ENCODE peak calls at places on chromosome 10, in seven cellular contexts. One of them, this sample, is unnamed.

GRCh38 chr10:50740351-50740688 is 584 bp downstream of the ASAH2B start:
- DNase-seq in heart left ventricle: no peak
- DNase-seq in HCT116: no peak
- DNase-seq in gastrocnemius medialis: no peak
- DNase-seq in colonic mucosa: no peak
- DNase-seq in right lobe of liver: no peak
- DNase-seq in body of pancreas: peak; percentile 29
- DNase-seq in this sample: peak; percentile 42

GRCh38 chr10:80196270-80196949 is 8.9 kb downstream of the ANXA11 start:
- DNase-seq in heart left ventricle: peak; percentile 63
- DNase-seq in gastrocnemius medialis: peak; percentile 97
- DNase-seq in right lobe of liver: peak; percentile 93
- DNase-seq in body of pancreas: peak; percentile 97
- DNase-seq in colonic mucosa: peak; percentile 89
- DNase-seq in HCT116: peak; percentile 90
- DNase-seq in this sample: peak; percentile 88

GRCh38 chr10:86653987-86654386 is 360 bp upstream of the OPN4 start:
- DNase-seq in right lobe of liver: no peak
- DNase-seq in colonic mucosa: no peak
- DNase-seq in body of pancreas: no peak
- DNase-seq in gastrocnemius medialis: no peak
- DNase-seq in heart left ventricle: no peak
- DNase-seq in HCT116: no peak
- DNase-seq in this sample: no peak

GRCh38 chr10:112307631-112308502 is 24.7 kb downstream of the TECTB start:
- DNase-seq in right lobe of liver: peak; percentile 76
- DNase-seq in body of pancreas: peak; percentile 35
- DNase-seq in HCT116: peak; percentile 59
- DNase-seq in heart left ventricle: no peak
- DNase-seq in gastrocnemius medialis: peak; percentile 21
- DNase-seq in colonic mucosa: peak; percentile 37
- DNase-seq in this sample: no peak

GRCh38 chr10:80149123-80149522 is 16.6 kb downstream of the PLAC9 start:
- DNase-seq in heart left ventricle: no peak
- DNase-seq in right lobe of liver: no peak
- DNase-seq in HCT116: no peak
- DNase-seq in colonic mucosa: no peak
- DNase-seq in body of pancreas: no peak
- DNase-seq in gastrocnemius medialis: no peak
- DNase-seq in this sample: no peak

GRCh38 chr10:32299354-32299980 is 47.5 kb downstream of the EPC1 start:
- DNase-seq in gastrocnemius medialis: no peak
- DNase-seq in colonic mucosa: no peak
- DNase-seq in body of pancreas: no peak
- DNase-seq in HCT116: no peak
- DNase-seq in right lobe of liver: no peak
- DNase-seq in heart left ventricle: no peak
- DNase-seq in this sample: no peak

GRCh38 chr10:114631678-114632417 is 26.2 kb downstream of the ABLIM1 start:
- DNase-seq in body of pancreas: peak; percentile 54
- DNase-seq in right lobe of liver: peak; percentile 91
- DNase-seq in colonic mucosa: peak; percentile 67
- DNase-seq in HCT116: no peak
- DNase-seq in heart left ventricle: peak; percentile 71
- DNase-seq in gastrocnemius medialis: peak; percentile 44
- DNase-seq in this sample: no peak

GRCh38 chr10:70694410-70695179 is 22.3 kb downstream of the ADAMTS14 start:
- DNase-seq in heart left ventricle: no peak
- DNase-seq in colonic mucosa: no peak
- DNase-seq in HCT116: no peak
- DNase-seq in right lobe of liver: no peak
- DNase-seq in gastrocnemius medialis: no peak
- DNase-seq in body of pancreas: peak; percentile 37
- DNase-seq in this sample: no peak

GRCh38 chr10:70903262-70903921 is 15.0 kb upstream of the PCBD1 start:
- DNase-seq in heart left ventricle: no peak
- DNase-seq in HCT116: no peak
- DNase-seq in gastrocnemius medialis: peak; percentile 49
- DNase-seq in right lobe of liver: peak; percentile 66
- DNase-seq in body of pancreas: peak; percentile 66
- DNase-seq in colonic mucosa: peak; percentile 59
- DNase-seq in this sample: no peak

GRCh38 chr10:83182076-83182475 is 957.2 kb upstream of the GHITM start:
- DNase-seq in gastrocnemius medialis: no peak
- DNase-seq in right lobe of liver: no peak
- DNase-seq in colonic mucosa: no peak
- DNase-seq in HCT116: no peak
- DNase-seq in body of pancreas: no peak
- DNase-seq in heart left ventricle: no peak
- DNase-seq in this sample: no peak

GRCh38 chr10:21314906-21315305 is 210.6 kb downstream of the SKIDA1 start:
- DNase-seq in gastrocnemius medialis: no peak
- DNase-seq in HCT116: no peak
- DNase-seq in body of pancreas: no peak
- DNase-seq in right lobe of liver: no peak
- DNase-seq in colonic mucosa: no peak
- DNase-seq in heart left ventricle: no peak
- DNase-seq in this sample: no peak

GRCh38 chr10:86075512-86075911 is 291.1 kb downstream of the GRID1 start:
- DNase-seq in colonic mucosa: no peak
- DNase-seq in HCT116: no peak
- DNase-seq in body of pancreas: no peak
- DNase-seq in right lobe of liver: no peak
- DNase-seq in gastrocnemius medialis: no peak
- DNase-seq in heart left ventricle: no peak
- DNase-seq in this sample: no peak

GRCh38 chr10:34380816-34381215 is 434.3 kb downstream of the PARD3 start:
- DNase-seq in gastrocnemius medialis: no peak
- DNase-seq in HCT116: no peak
- DNase-seq in body of pancreas: no peak
- DNase-seq in right lobe of liver: no peak
- DNase-seq in colonic mucosa: no peak
- DNase-seq in heart left ventricle: no peak
- DNase-seq in this sample: no peak

GRCh38 chr10:113199459-113199858 is 249.4 kb downstream of the TCF7L2 start:
- DNase-seq in gastrocnemius medialis: no peak
- DNase-seq in HCT116: no peak
- DNase-seq in right lobe of liver: no peak
- DNase-seq in body of pancreas: no peak
- DNase-seq in heart left ventricle: no peak
- DNase-seq in colonic mucosa: no peak
- DNase-seq in this sample: peak; percentile 16

GRCh38 chr10:34766256-34766580 is 48.9 kb downstream of the PARD3 start:
- DNase-seq in right lobe of liver: no peak
- DNase-seq in body of pancreas: no peak
- DNase-seq in heart left ventricle: no peak
- DNase-seq in colonic mucosa: no peak
- DNase-seq in HCT116: no peak
- DNase-seq in gastrocnemius medialis: no peak
- DNase-seq in this sample: no peak

GRCh38 chr10:8639601-8640000 is 585.1 kb downstream of the GATA3 start:
- DNase-seq in body of pancreas: no peak
- DNase-seq in HCT116: no peak
- DNase-seq in right lobe of liver: no peak
- DNase-seq in heart left ventricle: no peak
- DNase-seq in colonic mucosa: no peak
- DNase-seq in gastrocnemius medialis: no peak
- DNase-seq in this sample: no peak

GRCh38 chr10:80509403-80510161 is 28.1 kb upstream of the SH2D4B start:
- DNase-seq in heart left ventricle: no peak
- DNase-seq in right lobe of liver: no peak
- DNase-seq in HCT116: no peak
- DNase-seq in body of pancreas: no peak
- DNase-seq in gastrocnemius medialis: no peak
- DNase-seq in colonic mucosa: no peak
- DNase-seq in this sample: peak; percentile 85

GRCh38 chr10:119871881-119872609 is 598 bp downstream of the MCMBP start:
- DNase-seq in HCT116: peak; percentile 51
- DNase-seq in heart left ventricle: peak; percentile 73
- DNase-seq in right lobe of liver: peak; percentile 80
- DNase-seq in colonic mucosa: peak; percentile 74
- DNase-seq in body of pancreas: peak; percentile 75
- DNase-seq in gastrocnemius medialis: peak; percentile 26
- DNase-seq in this sample: no peak

GRCh38 chr10:78863601-78864239 is 205.0 kb upstream of the ZMIZ1 start:
- DNase-seq in heart left ventricle: no peak
- DNase-seq in HCT116: no peak
- DNase-seq in body of pancreas: no peak
- DNase-seq in gastrocnemius medialis: no peak
- DNase-seq in right lobe of liver: no peak
- DNase-seq in colonic mucosa: peak; percentile 6
- DNase-seq in this sample: no peak

GRCh38 chr10:5894873-5895272 is 4.8 kb downstream of the FBH1 start:
- DNase-seq in HCT116: no peak
- DNase-seq in right lobe of liver: no peak
- DNase-seq in colonic mucosa: no peak
- DNase-seq in heart left ventricle: no peak
- DNase-seq in gastrocnemius medialis: no peak
- DNase-seq in body of pancreas: no peak
- DNase-seq in this sample: no peak

DNA sequence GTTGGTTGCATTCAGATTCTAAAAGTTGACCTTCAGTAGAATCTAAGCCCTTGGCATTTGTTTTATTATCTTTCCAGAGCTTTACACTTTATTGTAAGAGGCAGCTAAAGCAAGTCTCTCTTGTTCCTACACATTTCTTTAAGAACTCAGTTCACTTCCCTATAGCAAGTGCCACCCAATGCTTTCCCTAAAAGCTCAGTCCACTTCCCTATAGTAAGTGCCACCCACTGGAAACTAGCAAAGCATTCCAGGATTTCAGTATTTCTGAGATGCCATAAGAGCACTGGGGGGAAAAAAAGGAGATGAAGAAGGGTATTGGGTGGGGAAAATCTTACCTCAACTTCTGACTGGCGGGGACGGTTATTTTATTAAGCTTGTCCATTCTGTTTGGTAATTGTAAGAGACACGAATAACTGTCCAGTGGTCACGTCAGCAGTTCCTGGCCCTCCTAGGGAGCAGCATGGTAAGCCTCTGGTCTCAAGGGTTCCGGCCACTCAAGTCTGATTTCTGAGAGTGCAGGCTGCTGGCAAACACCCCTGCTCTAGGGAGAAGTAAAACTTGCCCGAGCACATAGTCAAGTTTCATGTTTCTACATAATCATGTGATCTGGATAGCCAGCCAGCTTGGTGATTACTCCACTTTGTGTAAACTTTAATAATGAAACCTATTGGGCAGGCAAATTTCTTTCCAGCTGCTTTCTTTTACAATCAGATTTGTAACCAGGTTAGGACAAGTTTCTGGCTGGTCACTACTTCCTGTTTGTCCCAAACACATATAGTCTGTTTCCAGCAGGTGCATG is at the start of gene BLNK:
- DNase-seq in body of pancreas: peak; percentile 94
- DNase-seq in heart left ventricle: no peak
- DNase-seq in colonic mucosa: peak; percentile 80
- DNase-seq in gastrocnemius medialis: peak; percentile 73
- DNase-seq in HCT116: no peak
- DNase-seq in right lobe of liver: peak; percentile 81
- DNase-seq in this sample: peak; percentile 28
- H3K4me3 ChIP-seq in body of pancreas: no peak within 1 kb of the TSS
- H3K4me3 ChIP-seq in heart left ventricle: no peak within 1 kb of the TSS
- H3K4me3 ChIP-seq in colonic mucosa: peak within 1 kb of the TSS; percentile 12
- H3K4me3 ChIP-seq in gastrocnemius medialis: peak within 1 kb of the TSS; percentile 5
- H3K4me3 ChIP-seq in HCT116: no peak within 1 kb of the TSS
- H3K4me3 ChIP-seq in right lobe of liver: peak within 1 kb of the TSS; percentile 63
- H3K4me3 ChIP-seq in this sample: peak within 1 kb of the TSS; percentile 19

DNA sequence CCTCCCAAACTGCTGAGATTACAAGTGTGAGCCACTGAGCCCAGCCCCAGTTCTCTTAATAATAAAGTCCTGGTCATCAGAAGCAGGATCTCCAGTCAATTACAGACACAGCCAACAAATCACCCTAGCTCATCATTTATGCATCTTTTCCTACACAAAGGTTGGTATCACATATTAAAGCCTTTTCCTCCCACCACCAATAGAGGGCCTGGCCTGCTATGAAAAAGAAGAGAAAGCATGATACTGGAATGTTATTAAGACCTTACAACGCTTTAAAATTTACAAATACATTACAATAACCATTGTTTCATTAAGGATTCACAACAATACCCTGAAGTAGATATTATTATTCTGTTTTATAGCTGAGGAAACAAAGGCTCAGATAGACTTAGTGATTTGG is 25.9 kb downstream of the VAX1 start:
- DNase-seq in colonic mucosa: no peak
- DNase-seq in gastrocnemius medialis: no peak
- DNase-seq in heart left ventricle: no peak
- DNase-seq in body of pancreas: no peak
- DNase-seq in HCT116: peak; percentile 15
- DNase-seq in right lobe of liver: no peak
- DNase-seq in this sample: no peak
- TF ChIP-seq CTCF in colonic mucosa: no peak
- TF ChIP-seq CTCF in gastrocnemius medialis: no peak
- TF ChIP-seq CTCF in heart left ventricle: no peak
- TF ChIP-seq CTCF in body of pancreas: peak; percentile 26
- TF ChIP-seq CTCF in HCT116: peak; percentile 50
- TF ChIP-seq CTCF in right lobe of liver: peak; percentile 22
- TF ChIP-seq CTCF in this sample: peak; percentile 49

GRCh38 chr10:2529945-2530344 is 537.4 kb upstream of the PFKP start:
- DNase-seq in gastrocnemius medialis: no peak
- DNase-seq in heart left ventricle: no peak
- DNase-seq in body of pancreas: no peak
- DNase-seq in HCT116: no peak
- DNase-seq in right lobe of liver: no peak
- DNase-seq in colonic mucosa: no peak
- DNase-seq in this sample: no peak

DNA sequence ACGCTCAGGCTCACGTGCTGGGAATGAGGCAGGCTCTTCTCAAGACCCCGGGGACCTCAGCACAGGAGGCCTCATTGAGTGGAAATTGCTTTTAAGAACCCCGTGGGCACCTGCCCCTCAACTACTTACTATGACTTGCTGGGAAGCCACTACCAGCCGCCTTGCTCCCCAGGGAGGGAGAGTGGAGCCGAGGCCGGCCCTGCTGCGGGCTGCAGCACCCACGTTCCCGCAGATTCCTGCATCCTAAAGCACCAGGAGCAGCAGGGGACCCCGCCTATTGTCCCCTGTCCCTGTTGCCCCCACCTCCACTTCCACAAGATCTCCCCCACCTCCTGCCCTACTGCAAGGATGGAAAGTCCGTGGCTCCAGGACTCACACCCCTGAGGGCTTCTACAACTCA is 541.6 kb upstream of the PFKP start:
- DNase-seq in gastrocnemius medialis: no peak
- DNase-seq in right lobe of liver: no peak
- DNase-seq in body of pancreas: no peak
- DNase-seq in colonic mucosa: no peak
- DNase-seq in heart left ventricle: no peak
- DNase-seq in HCT116: no peak
- DNase-seq in this sample: no peak
- H3K36me3 ChIP-seq in gastrocnemius medialis: no peaks in the 10 kb centered on the region
- H3K36me3 ChIP-seq in right lobe of liver: no peaks in the 10 kb centered on the region
- H3K36me3 ChIP-seq in body of pancreas: no peaks in the 10 kb centered on the region
- H3K36me3 ChIP-seq in colonic mucosa: no peaks in the 10 kb centered on the region
- H3K36me3 ChIP-seq in heart left ventricle: no peaks in the 10 kb centered on the region
- H3K36me3 ChIP-seq in HCT116: no peaks in the 10 kb centered on the region
- H3K36me3 ChIP-seq in this sample: no peaks in the 10 kb centered on the region

DNA sequence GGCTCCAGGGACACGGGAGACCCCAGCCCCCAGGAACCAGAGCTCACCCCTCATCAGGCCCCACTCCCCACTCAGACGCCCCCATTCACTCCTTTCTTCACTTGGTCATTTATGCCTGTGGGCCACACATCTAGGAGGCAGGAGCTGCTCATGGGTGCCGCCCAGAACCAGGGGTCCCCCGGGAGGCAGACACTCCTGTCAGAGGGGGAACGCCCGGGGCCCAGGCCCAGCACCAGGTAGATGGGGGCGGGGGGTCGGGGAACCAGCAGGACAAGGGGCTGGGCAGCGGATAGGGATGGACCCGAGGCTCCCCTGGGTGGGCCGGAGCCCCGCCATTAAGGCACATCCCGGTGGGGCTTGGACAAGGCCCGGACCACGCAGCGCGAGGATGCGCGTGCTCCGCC is 11.8 kb downstream of the CALY start:
- DNase-seq in right lobe of liver: no peak
- DNase-seq in body of pancreas: no peak
- DNase-seq in HCT116: no peak
- DNase-seq in colonic mucosa: no peak
- DNase-seq in gastrocnemius medialis: no peak
- DNase-seq in heart left ventricle: no peak
- DNase-seq in this sample: no peak
- H3K4me3 ChIP-seq in right lobe of liver: no peak overlapping the region
- H3K4me3 ChIP-seq in body of pancreas: no peak overlapping the region
- H3K4me3 ChIP-seq in HCT116: no peak overlapping the region
- H3K4me3 ChIP-seq in colonic mucosa: no peak overlapping the region
- H3K4me3 ChIP-seq in gastrocnemius medialis: no peak overlapping the region
- H3K4me3 ChIP-seq in heart left ventricle: peak overlapping the region; percentile 41
- H3K4me3 ChIP-seq in this sample: no peak overlapping the region